ENCODE peak calls at places on chromosomes 2 and 18, in seven cellular contexts. R is pancreas, J is coronary artery, N is astrocyte of the spinal cord, A is A549, Q is endothelial cell, Z is stomach. B is an unnamed sample.

GRCh38 chr2:1567556-1568344 is 154.5 kb downstream of the TPO start:
- DNase-seq in R (peak; percentile 23), J (no peak), N (no peak), A (no peak), Q (no peak), Z (no peak), B (no peak)

GRCh38 chr2:168821577-168821976 is 19.1 kb downstream of the NOSTRIN start:
- DNase-seq in R (no peak), J (no peak), N (no peak), A (no peak), Q (no peak), Z (no peak), B (no peak)

GRCh38 chr18:37253424-37254255 is 312.0 kb downstream of the CELF4 start:
- DNase-seq in R (peak; percentile 84), J (no peak), N (no peak), A (peak; percentile 21), Q (peak; percentile 61), Z (peak; percentile 63), B (peak; percentile 78)

GRCh38 chr2:176455865-176456291 is 186.6 kb downstream of the MTX2 start:
- DNase-seq in R (no peak), J (no peak), N (no peak), A (no peak), Q (peak; percentile 49), Z (no peak), B (no peak)

GRCh38 chr2:229852565-229852964 is 69.2 kb downstream of the TRIP12 start:
- DNase-seq in R (no peak), J (no peak), N (peak; percentile 62), A (no peak), Q (peak; percentile 30), Z (no peak), B (peak; percentile 32)

GRCh38 chr2:134601266-134601665 is 117.5 kb downstream of the TMEM163 start:
- DNase-seq in R (no peak), J (no peak), N (no peak), A (no peak), Q (no peak), Z (no peak), B (no peak)

GRCh38 chr2:226664140-226664539 is 135.5 kb downstream of the IRS1 start:
- DNase-seq in R (peak; percentile 77), J (no peak), N (no peak), A (no peak), Q (no peak), Z (peak; percentile 82), B (no peak)

GRCh38 chr18:48328473-48329205 is 80.5 kb downstream of the ZBTB7C start:
- DNase-seq in R (no peak), J (no peak), N (peak; percentile 70), A (no peak), Q (no peak), Z (no peak), B (no peak)

GRCh38 chr2:142824756-142825155 is 52.7 kb upstream of the KYNU start:
- DNase-seq in R (no peak), J (no peak), N (no peak), A (no peak), Q (no peak), Z (no peak), B (no peak)

GRCh38 chr2:48915227-48915626 is 159.7 kb upstream of the LHCGR start:
- DNase-seq in R (no peak), J (no peak), N (no peak), A (no peak), Q (no peak), Z (no peak), B (no peak)

GRCh38 chr2:46010925-46011490 is 286.2 kb upstream of the EPAS1 start:
- DNase-seq in R (no peak), J (no peak), N (peak; percentile 64), A (peak; percentile 72), Q (no peak), Z (no peak), B (peak; percentile 56)

GRCh38 chr2:436203-436602 is 148.3 kb upstream of the ALKAL2 start:
- DNase-seq in R (no peak), J (no peak), N (no peak), A (no peak), Q (no peak), Z (no peak), B (no peak)

GRCh38 chr2:98505991-98506664 is 61.5 kb downstream of the INPP4A start:
- DNase-seq in R (no peak), J (no peak), N (no peak), A (no peak), Q (no peak), Z (no peak), B (no peak)

GRCh38 chr18:657998-658946 is 819 bp downstream of the TYMS start:
- DNase-seq in R (peak; percentile 88), J (peak; percentile 78), N (peak; percentile 89), A (peak; percentile 77), Q (peak; percentile 87), Z (peak; percentile 84), B (peak; percentile 82)

GRCh38 chr18:67302043-67302442 is 214.5 kb downstream of the DSEL start:
- DNase-seq in R (no peak), J (no peak), N (peak; percentile 56), A (no peak), Q (no peak), Z (no peak), B (no peak)

GRCh38 chr2:235665656-235666239 is 171.9 kb downstream of the AGAP1 start:
- DNase-seq in R (no peak), J (no peak), N (no peak), A (no peak), Q (no peak), Z (no peak), B (no peak)

GRCh38 chr2:226660524-226660923 is 139.1 kb downstream of the IRS1 start:
- DNase-seq in R (no peak), J (peak; percentile 80), N (peak; percentile 81), A (no peak), Q (no peak), Z (peak; percentile 36), B (no peak)

GRCh38 chr18:79804130-79804772 is 6.5 kb downstream of the KCNG2 start:
- DNase-seq in R (no peak), J (no peak), N (no peak), A (no peak), Q (no peak), Z (no peak), B (no peak)

GRCh38 chr2:3040819-3041218 is 336.8 kb downstream of the EIPR1 start:
- DNase-seq in R (no peak), J (peak; percentile 35), N (no peak), A (no peak), Q (no peak), Z (no peak), B (no peak)

DNA sequence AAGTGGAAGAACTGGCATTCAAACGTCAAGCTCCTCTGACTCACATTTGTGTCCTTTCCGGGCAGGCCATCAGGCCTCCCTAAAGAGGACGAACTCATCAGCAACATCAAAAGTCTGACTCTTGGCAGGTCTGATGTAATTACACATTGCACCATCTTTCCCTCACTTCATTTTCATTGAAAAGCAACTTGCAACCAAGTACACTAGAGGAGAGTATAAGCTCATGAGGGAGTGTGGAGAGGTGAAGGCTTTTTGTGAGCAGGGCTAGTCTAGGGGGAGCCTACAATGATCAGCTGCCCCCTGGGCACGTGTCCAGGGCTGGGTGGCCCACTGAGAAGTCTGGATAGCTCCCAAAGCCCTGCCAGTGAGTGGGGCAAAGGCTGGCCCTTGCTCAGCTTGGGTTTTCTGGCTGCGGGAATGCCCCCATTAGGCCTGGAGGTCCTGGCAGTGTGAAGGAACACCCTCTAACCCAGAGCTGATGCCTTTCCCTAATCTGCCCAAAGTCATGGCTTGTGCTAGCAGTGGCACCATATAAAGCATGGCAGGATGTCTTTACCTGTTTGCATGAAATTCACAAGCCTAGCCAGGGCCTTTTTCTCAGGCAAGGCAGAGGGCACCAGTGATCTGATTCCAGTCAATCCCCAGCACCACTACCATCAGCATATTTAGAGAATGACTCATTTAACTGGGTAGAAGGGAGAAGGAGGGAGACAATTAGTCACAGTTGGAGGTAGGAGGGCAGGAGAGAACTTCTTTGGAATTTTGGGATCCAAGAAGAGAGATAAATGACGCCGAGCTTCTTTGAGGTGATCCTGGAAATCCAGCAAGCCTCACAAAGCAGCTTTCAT is 8.5 kb upstream of the DAW1 start:
- DNase-seq in R (no peak), J (no peak), N (peak; percentile 77), A (peak; percentile 88), Q (no peak), Z (no peak), B (no peak)
- TF ChIP-seq CTCF in R (no peak), J (no peak), N (peak; percentile 18), A (peak; percentile 34), Q (no peak), Z (no peak), B (no peak)

GRCh38 chr2:222577341-222577740 is 78.6 kb downstream of the FARSB start:
- DNase-seq in R (no peak), J (no peak), N (no peak), A (no peak), Q (no peak), Z (no peak), B (no peak)

DNA sequence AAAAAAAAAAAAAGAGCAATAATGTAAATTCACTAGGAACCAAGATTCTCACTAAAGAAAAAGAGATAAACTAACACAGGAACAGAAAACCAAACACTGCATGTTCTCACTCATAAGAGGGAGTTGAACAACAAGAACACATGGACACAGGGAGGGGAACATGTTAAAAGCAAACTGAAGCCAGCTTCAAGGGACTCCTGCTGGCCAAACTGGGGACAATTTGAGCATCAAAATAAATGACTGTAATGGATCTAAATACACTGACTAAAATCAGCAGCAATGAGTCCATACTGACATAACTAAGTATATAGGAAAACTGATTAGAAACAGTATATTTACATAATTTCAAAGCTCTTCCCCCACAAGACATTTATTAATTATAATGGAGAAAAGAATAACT is 73.0 kb downstream of the FARSB start:
- DNase-seq in R (no peak), J (no peak), N (no peak), A (no peak), Q (no peak), Z (no peak), B (no peak)
- TF ChIP-seq CTCF in R (no peak), J (no peak), N (peak; percentile 27), A (no peak), Q (peak; percentile 24), Z (no peak), B (peak; percentile 15)

GRCh38 chr2:174036825-174037224 is 71.7 kb upstream of the SP3 start:
- DNase-seq in R (no peak), J (no peak), N (no peak), A (no peak), Q (no peak), Z (no peak), B (no peak)

GRCh38 chr2:174033163-174033550 is 68.0 kb upstream of the SP3 start:
- DNase-seq in R (no peak), J (no peak), N (no peak), A (no peak), Q (no peak), Z (no peak), B (no peak)

GRCh38 chr2:174038472-174038871 is 73.3 kb upstream of the SP3 start:
- DNase-seq in R (no peak), J (no peak), N (no peak), A (no peak), Q (no peak), Z (no peak), B (peak; percentile 34)

GRCh38 chr2:174035117-174035516 is 69.9 kb upstream of the SP3 start:
- DNase-seq in R (no peak), J (no peak), N (no peak), A (no peak), Q (no peak), Z (no peak), B (no peak)

GRCh38 chr2:174035981-174036742 is 71.0 kb upstream of the SP3 start:
- DNase-seq in R (no peak), J (no peak), N (peak; percentile 37), A (peak; percentile 41), Q (no peak), Z (no peak), B (no peak)
- TF ChIP-seq CTCF in R (no peak), J (no peak), N (peak; percentile 21), A (no peak), Q (peak; percentile 34), Z (no peak), B (no peak)

GRCh38 chr2:105782123-105782522 is 37.4 kb downstream of the NCK2 start:
- DNase-seq in R (no peak), J (no peak), N (no peak), A (no peak), Q (no peak), Z (no peak), B (no peak)
- TF ChIP-seq CTCF in R (no peak), J (no peak), N (no peak), A (no peak), Q (no peak), Z (no peak), B (peak; percentile 16)